ENCODE peak calls at places on chromosomes 13 and 19, in six cellular contexts. One of them, this sample, is unnamed.

GRCh38 chr13:40158218-40158617 is 502.8 kb downstream of the COG6 start:
- DNase-seq in uterus: no peak
- DNase-seq in cardiac muscle cell: peak; percentile 67
- DNase-seq in mesenchymal stem cell: no peak
- DNase-seq in keratinocyte: peak; percentile 13
- DNase-seq in CD4-positive, alpha-beta memory T cell: no peak
- DNase-seq in this sample: no peak

GRCh38 chr19:1862424-1863307 is 713 bp downstream of the KLF16 start:
- DNase-seq in uterus: no peak
- DNase-seq in cardiac muscle cell: no peak
- DNase-seq in mesenchymal stem cell: no peak
- DNase-seq in keratinocyte: no peak
- DNase-seq in CD4-positive, alpha-beta memory T cell: peak; percentile 68
- DNase-seq in this sample: peak; percentile 81

GRCh38 chr19:30387311-30388115 is 15.3 kb downstream of the ZNF536 start:
- DNase-seq in uterus: no peak
- DNase-seq in cardiac muscle cell: no peak
- DNase-seq in mesenchymal stem cell: no peak
- DNase-seq in keratinocyte: no peak
- DNase-seq in CD4-positive, alpha-beta memory T cell: no peak
- DNase-seq in this sample: no peak

GRCh38 chr13:51995677-51996551 is 15.3 kb downstream of the ATP7B start:
- DNase-seq in uterus: no peak
- DNase-seq in cardiac muscle cell: peak; percentile 80
- DNase-seq in mesenchymal stem cell: no peak
- DNase-seq in keratinocyte: no peak
- DNase-seq in CD4-positive, alpha-beta memory T cell: no peak
- DNase-seq in this sample: no peak

GRCh38 chr13:27308941-27309340 is 38.3 kb downstream of the RASL11A start:
- DNase-seq in uterus: no peak
- DNase-seq in cardiac muscle cell: no peak
- DNase-seq in mesenchymal stem cell: no peak
- DNase-seq in keratinocyte: no peak
- DNase-seq in CD4-positive, alpha-beta memory T cell: no peak
- DNase-seq in this sample: no peak

GRCh38 chr13:28479005-28479404 is 15.9 kb downstream of the FLT1 start:
- DNase-seq in uterus: no peak
- DNase-seq in cardiac muscle cell: no peak
- DNase-seq in mesenchymal stem cell: no peak
- DNase-seq in keratinocyte: no peak
- DNase-seq in CD4-positive, alpha-beta memory T cell: no peak
- DNase-seq in this sample: no peak

GRCh38 chr19:29001006-29001921 is 211.7 kb downstream of the UQCRFS1 start:
- DNase-seq in uterus: peak; percentile 39
- DNase-seq in cardiac muscle cell: peak; percentile 9
- DNase-seq in mesenchymal stem cell: no peak
- DNase-seq in keratinocyte: no peak
- DNase-seq in CD4-positive, alpha-beta memory T cell: no peak
- DNase-seq in this sample: peak; percentile 22

GRCh38 chr13:76927955-76928354 is 20.4 kb upstream of the ACOD1 start:
- DNase-seq in uterus: no peak
- DNase-seq in cardiac muscle cell: no peak
- DNase-seq in mesenchymal stem cell: no peak
- DNase-seq in keratinocyte: no peak
- DNase-seq in CD4-positive, alpha-beta memory T cell: no peak
- DNase-seq in this sample: no peak

GRCh38 chr19:51158474-51159129 is 16.5 kb downstream of the SIGLEC7 start:
- DNase-seq in uterus: no peak
- DNase-seq in cardiac muscle cell: peak; percentile 47
- DNase-seq in mesenchymal stem cell: peak; percentile 21
- DNase-seq in keratinocyte: peak; percentile 30
- DNase-seq in CD4-positive, alpha-beta memory T cell: peak; percentile 54
- DNase-seq in this sample: peak; percentile 75

GRCh38 chr13:97139704-97140103 is 82.4 kb upstream of the MBNL2 start:
- DNase-seq in uterus: no peak
- DNase-seq in cardiac muscle cell: no peak
- DNase-seq in mesenchymal stem cell: peak; percentile 14
- DNase-seq in keratinocyte: no peak
- DNase-seq in CD4-positive, alpha-beta memory T cell: no peak
- DNase-seq in this sample: no peak

GRCh38 chr13:100673376-100673830 is 1.2 kb downstream of the TMTC4 start:
- DNase-seq in uterus: no peak
- DNase-seq in cardiac muscle cell: no peak
- DNase-seq in mesenchymal stem cell: no peak
- DNase-seq in keratinocyte: no peak
- DNase-seq in CD4-positive, alpha-beta memory T cell: no peak
- DNase-seq in this sample: no peak

GRCh38 chr13:21318891-21319532 is 140.1 kb downstream of the ZDHHC20 start:
- DNase-seq in uterus: no peak
- DNase-seq in cardiac muscle cell: peak; percentile 37
- DNase-seq in mesenchymal stem cell: no peak
- DNase-seq in keratinocyte: no peak
- DNase-seq in CD4-positive, alpha-beta memory T cell: no peak
- DNase-seq in this sample: no peak

GRCh38 chr13:43492281-43492680 is 294.5 kb downstream of the ENOX1 start:
- DNase-seq in uterus: no peak
- DNase-seq in cardiac muscle cell: no peak
- DNase-seq in mesenchymal stem cell: no peak
- DNase-seq in keratinocyte: no peak
- DNase-seq in CD4-positive, alpha-beta memory T cell: no peak
- DNase-seq in this sample: no peak

GRCh38 chr19:49692102-49692599 is 1.2 kb downstream of the CPT1C start:
- DNase-seq in uterus: no peak
- DNase-seq in cardiac muscle cell: no peak
- DNase-seq in mesenchymal stem cell: no peak
- DNase-seq in keratinocyte: no peak
- DNase-seq in CD4-positive, alpha-beta memory T cell: no peak
- DNase-seq in this sample: no peak

GRCh38 chr13:32737679-32738078 is 151.4 kb downstream of the PDS5B start:
- DNase-seq in uterus: no peak
- DNase-seq in cardiac muscle cell: no peak
- DNase-seq in mesenchymal stem cell: no peak
- DNase-seq in keratinocyte: no peak
- DNase-seq in CD4-positive, alpha-beta memory T cell: no peak
- DNase-seq in this sample: no peak

GRCh38 chr19:6806488-6806887 is 34.0 kb downstream of the VAV1 start:
- DNase-seq in uterus: no peak
- DNase-seq in cardiac muscle cell: no peak
- DNase-seq in mesenchymal stem cell: no peak
- DNase-seq in keratinocyte: no peak
- DNase-seq in CD4-positive, alpha-beta memory T cell: no peak
- DNase-seq in this sample: no peak

GRCh38 chr19:40423938-40424337 is 1.9 kb downstream of the SERTAD1 start:
- DNase-seq in uterus: no peak
- DNase-seq in cardiac muscle cell: no peak
- DNase-seq in mesenchymal stem cell: no peak
- DNase-seq in keratinocyte: no peak
- DNase-seq in CD4-positive, alpha-beta memory T cell: no peak
- DNase-seq in this sample: no peak

GRCh38 chr19:48085077-48085476 is 25.5 kb downstream of the PLA2G4C start:
- DNase-seq in uterus: no peak
- DNase-seq in cardiac muscle cell: no peak
- DNase-seq in mesenchymal stem cell: no peak
- DNase-seq in keratinocyte: no peak
- DNase-seq in CD4-positive, alpha-beta memory T cell: no peak
- DNase-seq in this sample: no peak

GRCh38 chr19:7516878-7517277 is 975 bp downstream of the ZNF358 start:
- DNase-seq in uterus: no peak
- DNase-seq in cardiac muscle cell: no peak
- DNase-seq in mesenchymal stem cell: no peak
- DNase-seq in keratinocyte: no peak
- DNase-seq in CD4-positive, alpha-beta memory T cell: no peak
- DNase-seq in this sample: no peak

GRCh38 chr19:19063183-19064097 is at the start of gene SLC25A42:
- DNase-seq in uterus: peak; percentile 100
- DNase-seq in cardiac muscle cell: peak; percentile 100
- DNase-seq in mesenchymal stem cell: peak; percentile 100
- DNase-seq in keratinocyte: peak; percentile 95
- DNase-seq in CD4-positive, alpha-beta memory T cell: peak; percentile 99
- DNase-seq in this sample: peak; percentile 100

GRCh38 chr13:48410199-48410598 is 2.7 kb downstream of the LPAR6 start:
- DNase-seq in uterus: no peak
- DNase-seq in cardiac muscle cell: no peak
- DNase-seq in mesenchymal stem cell: no peak
- DNase-seq in keratinocyte: no peak
- DNase-seq in CD4-positive, alpha-beta memory T cell: peak; percentile 30
- DNase-seq in this sample: no peak

GRCh38 chr13:34886476-34886875 is 55.6 kb upstream of the NBEA start:
- DNase-seq in uterus: no peak
- DNase-seq in cardiac muscle cell: no peak
- DNase-seq in mesenchymal stem cell: no peak
- DNase-seq in keratinocyte: no peak
- DNase-seq in CD4-positive, alpha-beta memory T cell: no peak
- DNase-seq in this sample: no peak

GRCh38 chr13:32056316-32056715 is 24.7 kb downstream of the FRY start:
- DNase-seq in uterus: no peak
- DNase-seq in cardiac muscle cell: no peak
- DNase-seq in mesenchymal stem cell: no peak
- DNase-seq in keratinocyte: no peak
- DNase-seq in CD4-positive, alpha-beta memory T cell: no peak
- DNase-seq in this sample: no peak

GRCh38 chr13:94435604-94436226 is 43.8 kb downstream of the DCT start:
- DNase-seq in uterus: no peak
- DNase-seq in cardiac muscle cell: peak; percentile 74
- DNase-seq in mesenchymal stem cell: peak; percentile 59
- DNase-seq in keratinocyte: peak; percentile 5
- DNase-seq in CD4-positive, alpha-beta memory T cell: peak; percentile 38
- DNase-seq in this sample: no peak

GRCh38 chr13:77595166-77595810 is 59.8 kb downstream of the SCEL start:
- DNase-seq in uterus: no peak
- DNase-seq in cardiac muscle cell: no peak
- DNase-seq in mesenchymal stem cell: no peak
- DNase-seq in keratinocyte: no peak
- DNase-seq in CD4-positive, alpha-beta memory T cell: no peak
- DNase-seq in this sample: no peak

GRCh38 chr19:38842439-38843174 is 7.2 kb downstream of the HNRNPL start:
- DNase-seq in uterus: no peak
- DNase-seq in cardiac muscle cell: no peak
- DNase-seq in mesenchymal stem cell: no peak
- DNase-seq in keratinocyte: no peak
- DNase-seq in CD4-positive, alpha-beta memory T cell: peak; percentile 74
- DNase-seq in this sample: no peak

GRCh38 chr13:73702419-73703071 is 431.7 kb downstream of the KLF12 start:
- DNase-seq in uterus: no peak
- DNase-seq in cardiac muscle cell: no peak
- DNase-seq in mesenchymal stem cell: no peak
- DNase-seq in keratinocyte: no peak
- DNase-seq in CD4-positive, alpha-beta memory T cell: peak; percentile 74
- DNase-seq in this sample: no peak

GRCh38 chr19:45117666-45118065 is 24.7 kb downstream of the PPP1R37 start:
- DNase-seq in uterus: no peak
- DNase-seq in cardiac muscle cell: no peak
- DNase-seq in mesenchymal stem cell: no peak
- DNase-seq in keratinocyte: no peak
- DNase-seq in CD4-positive, alpha-beta memory T cell: no peak
- DNase-seq in this sample: no peak

GRCh38 chr13:114313061-114313860 is 1.0 kb upstream of the CHAMP1 start:
- DNase-seq in uterus: no peak
- DNase-seq in cardiac muscle cell: no peak
- DNase-seq in mesenchymal stem cell: peak; percentile 9
- DNase-seq in keratinocyte: no peak
- DNase-seq in CD4-positive, alpha-beta memory T cell: no peak
- DNase-seq in this sample: no peak

GRCh38 chr19:51687791-51688664 is 5.1 kb upstream of the SPACA6 start:
- DNase-seq in uterus: peak; percentile 68
- DNase-seq in cardiac muscle cell: peak; percentile 71
- DNase-seq in mesenchymal stem cell: peak; percentile 88
- DNase-seq in keratinocyte: no peak
- DNase-seq in CD4-positive, alpha-beta memory T cell: no peak
- DNase-seq in this sample: peak; percentile 82

GRCh38 chr19:6250909-6251308 is 28.9 kb downstream of the MLLT1 start:
- DNase-seq in uterus: no peak
- DNase-seq in cardiac muscle cell: no peak
- DNase-seq in mesenchymal stem cell: no peak
- DNase-seq in keratinocyte: no peak
- DNase-seq in CD4-positive, alpha-beta memory T cell: no peak
- DNase-seq in this sample: peak; percentile 50

GRCh38 chr13:60572003-60572792 is 175.2 kb downstream of the TDRD3 start:
- DNase-seq in uterus: no peak
- DNase-seq in cardiac muscle cell: peak; percentile 45
- DNase-seq in mesenchymal stem cell: peak; percentile 77
- DNase-seq in keratinocyte: peak; percentile 30
- DNase-seq in CD4-positive, alpha-beta memory T cell: no peak
- DNase-seq in this sample: no peak

GRCh38 chr13:93915269-93915809 is 564.1 kb downstream of the DCT start:
- DNase-seq in uterus: no peak
- DNase-seq in cardiac muscle cell: peak; percentile 41
- DNase-seq in mesenchymal stem cell: peak; percentile 32
- DNase-seq in keratinocyte: no peak
- DNase-seq in CD4-positive, alpha-beta memory T cell: no peak
- DNase-seq in this sample: no peak

GRCh38 chr13:36158606-36159005 is 27.4 kb upstream of the DCLK1 start:
- DNase-seq in uterus: no peak
- DNase-seq in cardiac muscle cell: no peak
- DNase-seq in mesenchymal stem cell: no peak
- DNase-seq in keratinocyte: no peak
- DNase-seq in CD4-positive, alpha-beta memory T cell: no peak
- DNase-seq in this sample: no peak

GRCh38 chr13:48505597-48506091 is 27.2 kb downstream of the RCBTB2 start:
- DNase-seq in uterus: no peak
- DNase-seq in cardiac muscle cell: no peak
- DNase-seq in mesenchymal stem cell: peak; percentile 60
- DNase-seq in keratinocyte: no peak
- DNase-seq in CD4-positive, alpha-beta memory T cell: peak; percentile 85
- DNase-seq in this sample: no peak

GRCh38 chr19:16324384-16325160 is at the start of gene KLF2:
- DNase-seq in uterus: peak; percentile 97
- DNase-seq in cardiac muscle cell: peak; percentile 96
- DNase-seq in mesenchymal stem cell: peak; percentile 92
- DNase-seq in keratinocyte: peak; percentile 17
- DNase-seq in CD4-positive, alpha-beta memory T cell: peak; percentile 97
- DNase-seq in this sample: peak; percentile 99
- H3K4me3 ChIP-seq in uterus: peak within 1 kb of the TSS; percentile 98
- H3K4me3 ChIP-seq in cardiac muscle cell: peak within 1 kb of the TSS; percentile 72
- H3K4me3 ChIP-seq in mesenchymal stem cell: peak within 1 kb of the TSS; percentile 77
- H3K4me3 ChIP-seq in keratinocyte: peak within 1 kb of the TSS; percentile 62
- H3K4me3 ChIP-seq in CD4-positive, alpha-beta memory T cell: peak within 1 kb of the TSS; percentile 100
- H3K4me3 ChIP-seq in this sample: peak within 1 kb of the TSS; percentile 69

GRCh38 chr19:46928951-46929350 is 68.2 kb downstream of the ARHGAP35 start:
- DNase-seq in uterus: no peak
- DNase-seq in cardiac muscle cell: no peak
- DNase-seq in mesenchymal stem cell: peak; percentile 32
- DNase-seq in keratinocyte: no peak
- DNase-seq in CD4-positive, alpha-beta memory T cell: no peak
- DNase-seq in this sample: no peak
- H3K4me1 ChIP-seq in uterus: no peaks in the 10 kb centered on the region
- H3K4me1 ChIP-seq in cardiac muscle cell: peaks cover 74% of the 10 kb centered on the region
- H3K4me1 ChIP-seq in mesenchymal stem cell: peaks cover 18% of the 10 kb centered on the region
- H3K4me1 ChIP-seq in keratinocyte: peaks cover 72% of the 10 kb centered on the region
- H3K4me1 ChIP-seq in CD4-positive, alpha-beta memory T cell: peaks cover 81% of the 10 kb centered on the region
- H3K4me1 ChIP-seq in this sample: peaks cover 12% of the 10 kb centered on the region

GRCh38 chr13:72342364-72342763 is 385.1 kb downstream of the MZT1 start:
- DNase-seq in uterus: no peak
- DNase-seq in cardiac muscle cell: no peak
- DNase-seq in mesenchymal stem cell: no peak
- DNase-seq in keratinocyte: no peak
- DNase-seq in CD4-positive, alpha-beta memory T cell: no peak
- DNase-seq in this sample: no peak
- H3K27ac ChIP-seq in uterus: no peak overlapping the region
- H3K27ac ChIP-seq in cardiac muscle cell: no peak overlapping the region
- H3K27ac ChIP-seq in mesenchymal stem cell: no peak overlapping the region
- H3K27ac ChIP-seq in keratinocyte: no peak overlapping the region
- H3K27ac ChIP-seq in CD4-positive, alpha-beta memory T cell: no peak overlapping the region
- H3K27ac ChIP-seq in this sample: no peak overlapping the region

GRCh38 chr13:98888890-98889279 is 89.0 kb downstream of the DOCK9 start:
- DNase-seq in uterus: no peak
- DNase-seq in cardiac muscle cell: no peak
- DNase-seq in mesenchymal stem cell: no peak
- DNase-seq in keratinocyte: no peak
- DNase-seq in CD4-positive, alpha-beta memory T cell: no peak
- DNase-seq in this sample: no peak
- H3K4me3 ChIP-seq in uterus: no peak overlapping the region
- H3K4me3 ChIP-seq in cardiac muscle cell: no peak overlapping the region
- H3K4me3 ChIP-seq in mesenchymal stem cell: no peak overlapping the region
- H3K4me3 ChIP-seq in keratinocyte: no peak overlapping the region
- H3K4me3 ChIP-seq in CD4-positive, alpha-beta memory T cell: no peak overlapping the region
- H3K4me3 ChIP-seq in this sample: no peak overlapping the region